ENCODE peak calls at places on chromosomes 5 and 9, in four cellular contexts. L, Q, S and O are unnamed samples.

GRCh38 chr5:168195110-168195509 is 96.3 kb upstream of the WWC1 start:
- DNase-seq in L (no peak), Q (no peak), S (no peak), O (no peak)

GRCh38 chr9:121362813-121363585 is 7.1 kb downstream of the STOM start:
- DNase-seq in L (peak; percentile 93), Q (no peak), S (no peak), O (no peak)

GRCh38 chr9:92071634-92072033 is 43.6 kb downstream of the SPTLC1 start:
- DNase-seq in L (no peak), Q (no peak), S (no peak), O (no peak)

GRCh38 chr9:114121445-114122151 is 22.5 kb upstream of the KIF12 start:
- DNase-seq in L (no peak), Q (no peak), S (no peak), O (no peak)

GRCh38 chr9:98678244-98678842 is 30.4 kb downstream of the GABBR2 start:
- DNase-seq in L (no peak), Q (no peak), S (no peak), O (no peak)

GRCh38 chr9:20242767-20243166 is 379.5 kb downstream of the MLLT3 start:
- DNase-seq in L (no peak), Q (no peak), S (no peak), O (no peak)

GRCh38 chr5:74400067-74400466 is 240.5 kb downstream of the ENC1 start:
- DNase-seq in L (peak; percentile 15), Q (peak; percentile 45), S (no peak), O (no peak)

GRCh38 chr5:123696948-123697347 is 185.0 kb downstream of the CSNK1G3 start:
- DNase-seq in L (peak; percentile 41), Q (peak; percentile 83), S (peak; percentile 46), O (no peak)

GRCh38 chr5:24444439-24444838 is 200.3 kb downstream of the CDH10 start:
- DNase-seq in L (no peak), Q (no peak), S (no peak), O (no peak)

GRCh38 chr9:108468364-108468763 is 387.4 kb downstream of the ACTL7B start:
- DNase-seq in L (peak; percentile 51), Q (peak; percentile 41), S (no peak), O (no peak)

GRCh38 chr5:106959447-106959846 is 711.3 kb downstream of the EFNA5 start:
- DNase-seq in L (no peak), Q (no peak), S (peak; percentile 48), O (no peak)